ENCODE peak calls at places on chromosomes 5 and 9, in four cellular contexts. One of them, this sample, is unnamed.

GRCh38 chr5:157613385-157614245 is 38.0 kb upstream of the ADAM19 start:
- DNase-seq in K562: peak
- DNase-seq in endothelial cell of umbilical vein: no peak
- DNase-seq in GM12878: no peak
- DNase-seq in this sample: no peak

GRCh38 chr5:170216262-170216864 is 16.4 kb upstream of the C5orf58 start:
- DNase-seq in K562: peak
- DNase-seq in endothelial cell of umbilical vein: peak
- DNase-seq in GM12878: no peak
- DNase-seq in this sample: peak

GRCh38 chr5:93035194-93035593 is 545.8 kb downstream of the NR2F1-AS1 start:
- DNase-seq in GM12878: no peak
- DNase-seq in endothelial cell of umbilical vein: peak
- DNase-seq in K562: no peak
- DNase-seq in this sample: no peak

GRCh38 chr9:131105952-131106351 is 9.6 kb downstream of the AIF1L start:
- DNase-seq in GM12878: no peak
- DNase-seq in endothelial cell of umbilical vein: no peak
- DNase-seq in K562: peak
- DNase-seq in this sample: no peak

GRCh38 chr9:17962747-17963146 is 383.9 kb downstream of the SH3GL2 start:
- DNase-seq in endothelial cell of umbilical vein: no peak
- DNase-seq in K562: no peak
- DNase-seq in GM12878: no peak
- DNase-seq in this sample: no peak

GRCh38 chr9:113993838-113994540 is 84.1 kb downstream of the AMBP start:
- DNase-seq in K562: no peak
- DNase-seq in GM12878: no peak
- DNase-seq in endothelial cell of umbilical vein: peak
- DNase-seq in this sample: peak

GRCh38 chr9:3746296-3747275 is 220.8 kb upstream of the RFX3 start:
- DNase-seq in K562: no peak
- DNase-seq in endothelial cell of umbilical vein: no peak
- DNase-seq in GM12878: no peak
- DNase-seq in this sample: peak

GRCh38 chr9:97859346-97859745 is 6.3 kb downstream of the FOXE1 start:
- DNase-seq in K562: no peak
- DNase-seq in endothelial cell of umbilical vein: no peak
- DNase-seq in GM12878: no peak
- DNase-seq in this sample: no peak

GRCh38 chr5:95804765-95805539 is 17.6 kb downstream of the GLRX start:
- DNase-seq in K562: no peak
- DNase-seq in GM12878: no peak
- DNase-seq in endothelial cell of umbilical vein: no peak
- DNase-seq in this sample: no peak

GRCh38 chr9:122370869-122371467 is at the start of gene PTGS1:
- DNase-seq in K562: peak
- DNase-seq in endothelial cell of umbilical vein: peak
- DNase-seq in GM12878: no peak
- DNase-seq in this sample: peak

GRCh38 chr5:176809544-176810083 is 745 bp upstream of the UNC5A start:
- DNase-seq in GM12878: no peak
- DNase-seq in endothelial cell of umbilical vein: no peak
- DNase-seq in K562: no peak
- DNase-seq in this sample: no peak
- TF ChIP-seq FOS in GM12878: no peak
- TF ChIP-seq FOS in endothelial cell of umbilical vein: no peak
- TF ChIP-seq FOS in K562: no peak
- TF ChIP-seq FOS in this sample: no peak

GRCh38 chr5:154358410-154359221 is 87.2 kb upstream of the SAP30L start:
- DNase-seq in endothelial cell of umbilical vein: no peak
- DNase-seq in GM12878: no peak
- DNase-seq in K562: no peak
- DNase-seq in this sample: no peak
- TF ChIP-seq FOS in endothelial cell of umbilical vein: no peak
- TF ChIP-seq FOS in GM12878: no peak
- TF ChIP-seq FOS in K562: no peak
- TF ChIP-seq FOS in this sample: no peak

DNA sequence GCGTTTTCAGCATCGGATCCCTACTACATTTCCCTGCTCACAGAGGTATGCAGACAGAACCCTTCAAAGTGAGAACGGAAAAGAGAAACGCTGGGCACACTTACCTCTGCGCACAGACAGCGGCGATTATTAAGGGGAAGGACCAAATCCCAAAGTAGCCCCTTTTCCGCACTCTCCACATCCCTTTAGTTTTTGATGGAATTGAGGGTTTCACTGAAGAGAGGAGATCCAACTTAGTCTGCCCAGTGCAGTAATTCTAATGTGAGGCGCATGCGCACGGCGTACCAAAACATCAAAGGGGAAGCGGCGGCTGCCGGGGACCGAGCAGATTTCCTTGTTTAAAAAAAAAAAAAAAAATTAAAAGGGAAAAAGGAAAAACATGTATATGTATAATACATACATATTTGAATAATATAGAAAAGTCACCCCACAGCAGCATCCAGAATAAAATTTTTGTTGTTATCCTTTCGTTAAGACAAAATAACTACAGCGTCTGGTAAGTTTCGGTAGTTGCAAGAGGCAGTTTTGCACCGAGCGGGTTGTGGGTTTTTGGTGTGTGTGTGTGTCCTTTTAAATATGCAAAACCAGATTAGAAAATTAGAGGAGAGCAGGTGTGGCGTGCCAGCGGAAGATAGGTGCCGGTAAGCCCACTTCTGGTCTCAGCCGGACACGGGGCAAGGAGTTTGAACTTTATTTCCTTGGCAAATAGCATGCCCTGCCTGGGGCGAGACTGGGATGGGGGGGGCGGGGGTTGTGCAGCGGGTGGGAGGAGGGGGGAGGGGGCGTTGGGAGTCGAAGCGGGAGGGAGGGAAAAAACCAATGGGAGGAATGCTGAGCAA is at the start of gene GABRB2:
- DNase-seq in K562: peak
- DNase-seq in GM12878: peak
- DNase-seq in endothelial cell of umbilical vein: peak
- DNase-seq in this sample: no peak
- TF ChIP-seq FOS in K562: no peak
- TF ChIP-seq FOS in GM12878: no peak
- TF ChIP-seq FOS in endothelial cell of umbilical vein: no peak
- TF ChIP-seq FOS in this sample: no peak

GRCh38 chr5:37773809-37774208 is 66.0 kb downstream of the GDNF start:
- DNase-seq in GM12878: no peak
- DNase-seq in K562: no peak
- DNase-seq in endothelial cell of umbilical vein: no peak
- DNase-seq in this sample: no peak
- TF ChIP-seq FOS in GM12878: no peak
- TF ChIP-seq FOS in K562: no peak
- TF ChIP-seq FOS in endothelial cell of umbilical vein: no peak
- TF ChIP-seq FOS in this sample: no peak

DNA sequence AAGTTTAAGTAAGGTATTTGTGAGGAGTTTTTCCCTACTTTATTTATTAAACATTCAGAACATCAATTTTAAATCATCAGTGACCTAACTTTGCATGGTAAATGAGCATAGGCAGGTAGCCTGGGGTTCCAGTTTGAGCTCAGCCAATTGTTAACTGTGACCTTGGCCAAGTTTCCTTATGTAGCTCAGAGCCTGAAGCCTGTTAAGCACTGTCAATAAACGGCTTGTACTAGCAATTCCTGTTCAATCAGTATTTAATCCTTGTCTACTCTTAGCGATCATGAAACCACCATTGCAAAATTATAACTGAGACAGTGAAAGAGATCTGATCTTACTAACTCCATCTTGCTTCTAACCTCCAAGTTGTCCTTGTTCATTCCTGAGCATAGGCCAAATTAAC is 4.7 kb upstream of the SOWAHA start:
- DNase-seq in K562: no peak
- DNase-seq in GM12878: no peak
- DNase-seq in endothelial cell of umbilical vein: no peak
- DNase-seq in this sample: no peak
- TF ChIP-seq FOS in K562: no peak
- TF ChIP-seq FOS in GM12878: no peak
- TF ChIP-seq FOS in endothelial cell of umbilical vein: no peak
- TF ChIP-seq FOS in this sample: no peak